ENCODE peak calls at places on chromosome 16, in eight cellular contexts. J is effector CD8-positive, alpha-beta T cell; M is T-helper 22 cell; K is germinal center; R is stimulated activated CD8-positive, alpha-beta memory T cell treated with anti-CD3 and anti-CD28 coated beads, Interleukin-4, amount 100 ng/mL, for 1 hour; O is endothelial cell; C is hepatic stellate cell; A is effector memory CD4-positive, alpha-beta T cell. H is an unnamed sample.

GRCh38 chr16:5004311-5004710 is 29.4 kb downstream of the NAGPA start:
- DNase-seq in M (no peak), J (no peak), R (no peak), K (no peak), O (no peak), A (no peak), C (no peak), H (no peak)

GRCh38 chr16:54460254-54460860 is 173.8 kb upstream of the IRX3 start:
- DNase-seq in C (no peak), M (no peak), J (no peak), O (no peak), R (no peak), K (no peak), A (no peak), H (no peak)

GRCh38 chr16:63702981-63703590 is 1418.8 kb downstream of the CDH11 start:
- DNase-seq in R (no peak), O (no peak), C (no peak), M (no peak), J (no peak), K (no peak), A (no peak), H (no peak)

GRCh38 chr16:57500578-57501111 is 14.4 kb upstream of the DOK4 start:
- DNase-seq in R (no peak), J (no peak), M (no peak), A (no peak), K (no peak), C (no peak), O (no peak), H (no peak)

GRCh38 chr16:12293913-12294312 is 317.4 kb downstream of the SNX29 start:
- DNase-seq in A (no peak), C (no peak), R (no peak), O (no peak), K (no peak), J (no peak), M (no peak), H (no peak)

GRCh38 chr16:3716831-3717234 is 491 bp downstream of the TRAP1 start:
- DNase-seq in M (no peak), A (peak; percentile 5), K (peak; percentile 44), R (no peak), J (no peak), C (peak; percentile 16), O (peak; percentile 18), H (no peak)

GRCh38 chr16:90028985-90029384 is 9.7 kb upstream of the DBNDD1 start:
- DNase-seq in R (no peak), K (no peak), A (no peak), M (no peak), C (no peak), O (no peak), J (no peak), H (no peak)

GRCh38 chr16:48961546-48961945 is 320.1 kb downstream of the CBLN1 start:
- DNase-seq in J (no peak), C (no peak), A (no peak), R (no peak), M (no peak), K (no peak), O (no peak), H (no peak)

GRCh38 chr16:8768701-8769100 is 28.7 kb downstream of the TMEM186 start:
- DNase-seq in M (no peak), J (no peak), R (no peak), C (no peak), O (no peak), A (no peak), K (no peak), H (no peak)

GRCh38 chr16:29943846-29944669 is 17.8 kb upstream of the TMEM219 start:
- DNase-seq in R (no peak), A (no peak), O (no peak), K (no peak), C (peak; percentile 86), J (no peak), M (no peak), H (no peak)

GRCh38 chr16:8885674-8886592 is 3.8 kb downstream of the LITAFD start:
- DNase-seq in M (no peak), J (no peak), C (peak; percentile 63), R (no peak), A (no peak), O (no peak), K (peak; percentile 25), H (no peak)

GRCh38 chr16:86895609-86896008 is 317.3 kb downstream of the FOXL1 start:
- DNase-seq in A (no peak), O (no peak), M (no peak), K (no peak), J (no peak), C (no peak), R (no peak), H (no peak)

GRCh38 chr16:50058091-50058771 is 7.5 kb upstream of the HEATR3 start:
- DNase-seq in J (no peak), M (no peak), O (no peak), K (no peak), R (no peak), A (no peak), C (no peak), H (no peak)

GRCh38 chr16:52366997-52367396 is 179.9 kb downstream of the TOX3 start:
- DNase-seq in K (no peak), M (no peak), R (no peak), J (no peak), A (no peak), O (no peak), C (no peak), H (no peak)

GRCh38 chr16:65816556-65816955 is 549.9 kb upstream of the CDH5 start:
- DNase-seq in C (no peak), A (no peak), O (no peak), R (no peak), K (no peak), J (no peak), M (no peak), H (no peak)

GRCh38 chr16:797686-798085 is 2.8 kb downstream of the GNG13 start:
- DNase-seq in C (no peak), A (no peak), M (no peak), O (no peak), J (no peak), K (no peak), R (no peak), H (no peak)

GRCh38 chr16:57736419-57737281 is 1.1 kb downstream of the KATNB1 start:
- DNase-seq in K (peak; percentile 19), A (peak; percentile 36), M (peak; percentile 13), O (peak; percentile 51), C (peak; percentile 81), R (no peak), J (peak; percentile 9), H (no peak)

GRCh38 chr16:1710811-1711507 is 5.0 kb downstream of the MAPK8IP3 start:
- DNase-seq in M (no peak), A (no peak), R (no peak), K (no peak), C (no peak), J (no peak), O (no peak), H (no peak)

GRCh38 chr16:14364386-14365199 is 265.5 kb downstream of the PARN start:
- DNase-seq in M (no peak), R (no peak), K (no peak), J (no peak), C (no peak), O (no peak), A (no peak), H (no peak)

GRCh38 chr16:2056681-2057407 is 9.1 kb downstream of the TSC2 start:
- DNase-seq in A (no peak), C (no peak), J (no peak), K (no peak), O (no peak), R (no peak), M (no peak), H (no peak)

GRCh38 chr16:56792960-56793359 is 63.0 kb downstream of the NUP93 start:
- DNase-seq in K (no peak), A (no peak), J (no peak), R (no peak), M (no peak), C (no peak), O (no peak), H (no peak)

GRCh38 chr16:69820926-69821541 is 58.9 kb downstream of the WWP2 start:
- DNase-seq in M (no peak), J (no peak), A (no peak), K (no peak), C (no peak), O (no peak), R (no peak), H (no peak)

GRCh38 chr16:86882586-86883280 is 304.4 kb downstream of the FOXL1 start:
- DNase-seq in M (no peak), O (no peak), K (no peak), R (no peak), C (peak; percentile 85), A (no peak), J (no peak), H (no peak)

GRCh38 chr16:23682181-23682580 is 3.5 kb downstream of the PLK1 start:
- DNase-seq in R (no peak), J (no peak), A (no peak), C (no peak), K (no peak), O (no peak), M (no peak), H (no peak)

GRCh38 chr16:60902114-60902513 is 1134.1 kb downstream of the CDH8 start:
- DNase-seq in M (no peak), K (no peak), O (no peak), A (no peak), J (no peak), C (no peak), R (no peak), H (no peak)

GRCh38 chr16:57513371-57514102 is 22.8 kb downstream of the CCDC102A start:
- DNase-seq in A (no peak), O (no peak), M (no peak), R (no peak), J (no peak), K (no peak), C (no peak), H (no peak)

GRCh38 chr16:1108299-1109252 is 12.5 kb upstream of the C1QTNF8 start:
- DNase-seq in K (no peak), C (no peak), O (no peak), J (no peak), A (no peak), R (no peak), M (no peak), H (no peak)

GRCh38 chr16:49734330-49734729 is 121.6 kb downstream of the ZNF423 start:
- DNase-seq in O (no peak), R (no peak), M (no peak), A (no peak), C (no peak), K (no peak), J (no peak), H (no peak)

GRCh38 chr16:77912617-77913016 is 109.7 kb upstream of the CLEC3A start:
- DNase-seq in C (no peak), A (no peak), M (no peak), K (no peak), J (no peak), O (no peak), R (no peak), H (no peak)